ENCODE peak calls at places on chromosome 4, in four cellular contexts. One of them, this sample, is unnamed.
A peak's percentile ranks its signal among the peaks of the same experiment; 100 is the strongest.

GRCh38 chr4:43132010-43132582 is 239.6 kb downstream of the GRXCR1 start:
- DNase-seq in HTR-8/SVneo: peak; percentile 52
- DNase-seq in caudate nucleus: peak; percentile 59
- DNase-seq in astrocyte of the spinal cord: peak; percentile 77
- DNase-seq in this sample: peak; percentile 7

GRCh38 chr4:113145519-113146291 is 96.3 kb downstream of the ANK2 start:
- DNase-seq in HTR-8/SVneo: no peak
- DNase-seq in caudate nucleus: peak; percentile 8
- DNase-seq in astrocyte of the spinal cord: no peak
- DNase-seq in this sample: no peak

GRCh38 chr4:183098723-183099536 is at the start of gene WWC2:
- DNase-seq in HTR-8/SVneo: peak; percentile 77
- DNase-seq in caudate nucleus: peak; percentile 68
- DNase-seq in astrocyte of the spinal cord: peak; percentile 95
- DNase-seq in this sample: peak; percentile 67

GRCh38 chr4:53688186-53688790 is 97.0 kb upstream of the LNX1 start:
- DNase-seq in HTR-8/SVneo: peak; percentile 42
- DNase-seq in caudate nucleus: peak; percentile 34
- DNase-seq in astrocyte of the spinal cord: peak; percentile 99
- DNase-seq in this sample: peak; percentile 72

GRCh38 chr4:145619639-145619996 is 433 bp downstream of the MMAA start:
- DNase-seq in HTR-8/SVneo: no peak
- DNase-seq in caudate nucleus: peak; percentile 51
- DNase-seq in astrocyte of the spinal cord: no peak
- DNase-seq in this sample: no peak

GRCh38 chr4:5751073-5751917 is 40.3 kb downstream of the EVC start:
- DNase-seq in HTR-8/SVneo: no peak
- DNase-seq in caudate nucleus: no peak
- DNase-seq in astrocyte of the spinal cord: peak; percentile 56
- DNase-seq in this sample: no peak

GRCh38 chr4:22515888-22516541 is at the start of gene ADGRA3:
- DNase-seq in HTR-8/SVneo: peak; percentile 74
- DNase-seq in caudate nucleus: peak; percentile 65
- DNase-seq in astrocyte of the spinal cord: peak; percentile 75
- DNase-seq in this sample: peak; percentile 42

GRCh38 chr4:109303141-109303499 is 662 bp upstream of the COL25A1 start:
- DNase-seq in HTR-8/SVneo: peak; percentile 34
- DNase-seq in caudate nucleus: peak; percentile 11
- DNase-seq in astrocyte of the spinal cord: peak; percentile 24
- DNase-seq in this sample: no peak

GRCh38 chr4:42119916-42120315 is 32.5 kb downstream of the BEND4 start:
- DNase-seq in HTR-8/SVneo: no peak
- DNase-seq in caudate nucleus: no peak
- DNase-seq in astrocyte of the spinal cord: no peak
- DNase-seq in this sample: no peak

GRCh38 chr4:3059090-3059428 is 15.3 kb downstream of the HTT-AS start:
- DNase-seq in HTR-8/SVneo: no peak
- DNase-seq in caudate nucleus: no peak
- DNase-seq in astrocyte of the spinal cord: no peak
- DNase-seq in this sample: no peak

GRCh38 chr4:8267077-8267476 is 2.5 kb upstream of the HTRA3 start:
- DNase-seq in HTR-8/SVneo: peak; percentile 29
- DNase-seq in caudate nucleus: no peak
- DNase-seq in astrocyte of the spinal cord: peak; percentile 22
- DNase-seq in this sample: no peak

GRCh38 chr4:85784947-85785346 is 310.0 kb downstream of the ARHGAP24 start:
- DNase-seq in HTR-8/SVneo: no peak
- DNase-seq in caudate nucleus: no peak
- DNase-seq in astrocyte of the spinal cord: no peak
- DNase-seq in this sample: no peak

GRCh38 chr4:57191523-57192034 is 81.4 kb upstream of the IGFBP7 start:
- DNase-seq in HTR-8/SVneo: no peak
- DNase-seq in caudate nucleus: no peak
- DNase-seq in astrocyte of the spinal cord: peak; percentile 29
- DNase-seq in this sample: no peak

GRCh38 chr4:112649055-112649408 is 12.1 kb downstream of the LARP7 start:
- DNase-seq in HTR-8/SVneo: no peak
- DNase-seq in caudate nucleus: no peak
- DNase-seq in astrocyte of the spinal cord: peak; percentile 9
- DNase-seq in this sample: no peak

GRCh38 chr4:128229458-128229805 is 58.2 kb downstream of the PGRMC2 start:
- DNase-seq in HTR-8/SVneo: no peak
- DNase-seq in caudate nucleus: no peak
- DNase-seq in astrocyte of the spinal cord: no peak
- DNase-seq in this sample: no peak

GRCh38 chr4:45662996-45663395 is 460.9 kb downstream of the GABRG1 start:
- DNase-seq in HTR-8/SVneo: peak; percentile 47
- DNase-seq in caudate nucleus: peak; percentile 63
- DNase-seq in astrocyte of the spinal cord: peak; percentile 80
- DNase-seq in this sample: peak; percentile 24

GRCh38 chr4:123393696-123394095 is 2.9 kb upstream of the SPRY1 start:
- DNase-seq in HTR-8/SVneo: no peak
- DNase-seq in caudate nucleus: no peak
- DNase-seq in astrocyte of the spinal cord: no peak
- DNase-seq in this sample: no peak

GRCh38 chr4:148447672-148448071 is 5.5 kb upstream of the NR3C2 start:
- DNase-seq in HTR-8/SVneo: no peak
- DNase-seq in caudate nucleus: peak; percentile 69
- DNase-seq in astrocyte of the spinal cord: no peak
- DNase-seq in this sample: no peak

GRCh38 chr4:78379991-78380739 is 171.4 kb upstream of the ANXA3 start:
- DNase-seq in HTR-8/SVneo: no peak
- DNase-seq in caudate nucleus: no peak
- DNase-seq in astrocyte of the spinal cord: peak; percentile 39
- DNase-seq in this sample: no peak

GRCh38 chr4:163988921-163989320 is 494.4 kb downstream of the TMA16 start:
- DNase-seq in HTR-8/SVneo: no peak
- DNase-seq in caudate nucleus: no peak
- DNase-seq in astrocyte of the spinal cord: no peak
- DNase-seq in this sample: no peak

GRCh38 chr4:54224960-54225670 is 4.0 kb upstream of the PDGFRA start:
- DNase-seq in HTR-8/SVneo: no peak
- DNase-seq in caudate nucleus: no peak
- DNase-seq in astrocyte of the spinal cord: no peak
- DNase-seq in this sample: no peak